ENCODE peak calls at places on chromosomes 3 and 15, in ten cellular contexts. Y is upper lobe of left lung, O is heart left ventricle, E is breast epithelium, T is brain microvascular endothelial cell, X is ovary, Q is BE2C, A is AG04450, M is transverse colon, F is thyroid gland. H is an unnamed sample. For H3K27me3, the result is how much of the 10 kb centered on the place peaks cover.

GRCh38 chr3:157082305-157082981 is 77.5 kb downstream of the CCNL1 start:
- DNase-seq in Y (no peak), O (no peak), E (no peak), T (peak), X (no peak), Q (no peak), A (no peak), M (no peak), F (no peak), H (peak)

GRCh38 chr3:43378066-43378935 is 92.0 kb downstream of the SNRK start:
- DNase-seq in Y (peak), O (no peak), E (no peak), T (peak), X (no peak), Q (peak), A (no peak), M (peak), F (peak), H (peak)

GRCh38 chr3:8988791-8989558 is 25.7 kb upstream of the RAD18 start:
- DNase-seq in Y (no peak), O (no peak), E (no peak), T (no peak), X (no peak), Q (no peak), A (no peak), M (no peak), F (no peak), H (no peak)

GRCh38 chr3:66297917-66298316 is 77.1 kb downstream of the SLC25A26 start:
- DNase-seq in Y (no peak), O (no peak), E (no peak), T (peak), X (no peak), Q (no peak), A (peak), M (no peak), F (peak), H (peak)

GRCh38 chr15:29677871-29678431 is 144.3 kb downstream of the TJP1 start:
- DNase-seq in Y (peak), O (no peak), E (no peak), T (no peak), X (no peak), Q (no peak), A (no peak), M (peak), F (no peak), H (no peak)

GRCh38 chr3:140188285-140188684 is 253.3 kb downstream of the CLSTN2 start:
- DNase-seq in Y (no peak), O (peak), E (no peak), T (no peak), X (no peak), Q (peak), A (no peak), M (no peak), F (peak), H (no peak)

GRCh38 chr3:17356581-17356980 is 385.9 kb downstream of the TBC1D5 start:
- DNase-seq in Y (no peak), O (no peak), E (no peak), T (no peak), X (no peak), Q (no peak), A (no peak), M (no peak), F (no peak), H (no peak)

GRCh38 chr15:88257311-88257901 is 867 bp upstream of the NTRK3 start:
- DNase-seq in Y (no peak), O (no peak), E (no peak), T (no peak), X (no peak), Q (peak), A (no peak), M (no peak), F (no peak), H (no peak)

GRCh38 chr15:74193305-74193718 is 9.3 kb downstream of the STRA6 start:
- DNase-seq in Y (no peak), O (no peak), E (no peak), T (peak), X (no peak), Q (peak), A (no peak), M (no peak), F (no peak), H (peak)

GRCh38 chr3:52333869-52334557 is 17.9 kb downstream of the DNAH1 start:
- DNase-seq in Y (no peak), O (no peak), E (no peak), T (no peak), X (no peak), Q (no peak), A (no peak), M (no peak), F (no peak), H (peak)

GRCh38 chr15:88375234-88375926 is 91.8 kb downstream of the MRPL46 start:
- DNase-seq in Y (no peak), O (no peak), E (no peak), T (peak), X (no peak), Q (no peak), A (peak), M (no peak), F (no peak), H (peak)

GRCh38 chr3:150861851-150862250 is 43.4 kb downstream of the MINDY4B start:
- DNase-seq in Y (no peak), O (no peak), E (no peak), T (no peak), X (no peak), Q (no peak), A (no peak), M (no peak), F (no peak), H (no peak)

GRCh38 chr3:99869621-99870020 is 52.0 kb downstream of the CMSS1 start:
- DNase-seq in Y (no peak), O (no peak), E (no peak), T (no peak), X (peak), Q (no peak), A (no peak), M (no peak), F (no peak), H (no peak)

GRCh38 chr3:16090013-16090412 is 84.5 kb upstream of the GALNT15 start:
- DNase-seq in Y (no peak), O (no peak), E (no peak), T (peak), X (no peak), Q (no peak), A (peak), M (no peak), F (no peak), H (peak)

GRCh38 chr3:139225551-139225950 is 118.3 kb upstream of the MRPS22 start:
- DNase-seq in Y (no peak), O (no peak), E (no peak), T (no peak), X (no peak), Q (no peak), A (no peak), M (no peak), F (no peak), H (no peak)

GRCh38 chr3:171757377-171758034 is 52.8 kb downstream of the PLD1 start:
- DNase-seq in Y (no peak), O (no peak), E (no peak), T (no peak), X (no peak), Q (no peak), A (no peak), M (no peak), F (no peak), H (peak)

GRCh38 chr3:127406309-127407025 is 118.6 kb upstream of the PRR20G start:
- DNase-seq in Y (peak), O (no peak), E (peak), T (no peak), X (no peak), Q (no peak), A (no peak), M (peak), F (no peak), H (peak)

GRCh38 chr3:106428565-106428994 is 559.8 kb upstream of the CBLB start:
- DNase-seq in Y (no peak), O (peak), E (no peak), T (peak), X (peak), Q (no peak), A (peak), M (peak), F (no peak), H (peak)

GRCh38 chr15:92883643-92884458 is 16.3 kb upstream of the CHD2 start:
- DNase-seq in Y (no peak), O (no peak), E (no peak), T (no peak), X (no peak), Q (no peak), A (no peak), M (no peak), F (no peak), H (peak)

GRCh38 chr3:48268381-48268935 is 27.6 kb downstream of the ZNF589 start:
- DNase-seq in Y (no peak), O (no peak), E (peak), T (no peak), X (no peak), Q (no peak), A (no peak), M (peak), F (no peak), H (peak)

GRCh38 chr3:161348791-161349400 is 22.4 kb downstream of the SPTSSB start:
- DNase-seq in Y (no peak), O (no peak), E (no peak), T (peak), X (no peak), Q (no peak), A (no peak), M (no peak), F (no peak), H (peak)

GRCh38 chr3:160564205-160564922 is 1.0 kb downstream of the KPNA4 start:
- DNase-seq in Y (peak), O (peak), E (no peak), T (no peak), X (no peak), Q (peak), A (no peak), M (peak), F (peak), H (no peak)

GRCh38 chr3:55723653-55724406 is 236.7 kb upstream of the WNT5A start:
- DNase-seq in Y (no peak), O (no peak), E (no peak), T (no peak), X (no peak), Q (peak), A (no peak), M (no peak), F (no peak), H (no peak)

GRCh38 chr15:83372434-83372873 is 74.7 kb upstream of the SH3GL3 start:
- DNase-seq in Y (no peak), O (no peak), E (no peak), T (no peak), X (no peak), Q (no peak), A (no peak), M (no peak), F (no peak), H (peak)

GRCh38 chr3:177234121-177234520 is 36.8 kb upstream of the TBL1XR1 start:
- DNase-seq in Y (no peak), O (no peak), E (no peak), T (no peak), X (no peak), Q (no peak), A (no peak), M (no peak), F (no peak), H (no peak)

GRCh38 chr15:43911235-43911661 is 84.4 kb downstream of the WDR76 start:
- DNase-seq in Y (no peak), O (peak), E (no peak), T (peak), X (no peak), Q (no peak), A (peak), M (no peak), F (peak), H (peak)

GRCh38 chr3:53114011-53114400 is 16.2 kb downstream of the RFT1 start:
- DNase-seq in Y (peak), O (peak), E (peak), T (peak), X (peak), Q (peak), A (no peak), M (peak), F (peak), H (peak)

DNA sequence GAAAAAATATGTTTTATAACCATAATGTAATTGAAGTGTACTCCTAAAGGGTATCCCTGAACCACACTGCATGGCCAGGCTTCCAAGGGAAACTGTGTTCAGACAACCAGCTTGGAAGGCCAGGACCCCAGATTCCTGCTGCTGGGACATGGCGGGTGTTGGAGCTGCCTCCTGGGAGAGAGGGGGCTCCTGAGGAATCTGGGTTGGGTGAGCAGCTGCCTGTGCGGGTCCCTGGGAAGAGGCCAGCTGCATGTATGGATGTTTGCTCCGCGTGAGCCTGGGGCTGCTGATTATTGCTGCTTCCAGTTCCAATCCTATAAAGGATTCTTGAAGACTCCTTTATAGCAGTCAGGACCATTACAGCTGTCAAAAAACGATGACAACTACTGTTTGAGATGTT is 348.6 kb upstream of the ICE2 start:
- DNase-seq in Y (no peak), O (no peak), E (no peak), T (no peak), X (no peak), Q (no peak), A (no peak), M (no peak), F (no peak), H (no peak)
- TF ChIP-seq CTCF in Y (no peak), O (no peak), E (no peak), T (no peak), X (no peak), Q (no peak), A (no peak), M (no peak), F (no peak), H (no peak)

DNA sequence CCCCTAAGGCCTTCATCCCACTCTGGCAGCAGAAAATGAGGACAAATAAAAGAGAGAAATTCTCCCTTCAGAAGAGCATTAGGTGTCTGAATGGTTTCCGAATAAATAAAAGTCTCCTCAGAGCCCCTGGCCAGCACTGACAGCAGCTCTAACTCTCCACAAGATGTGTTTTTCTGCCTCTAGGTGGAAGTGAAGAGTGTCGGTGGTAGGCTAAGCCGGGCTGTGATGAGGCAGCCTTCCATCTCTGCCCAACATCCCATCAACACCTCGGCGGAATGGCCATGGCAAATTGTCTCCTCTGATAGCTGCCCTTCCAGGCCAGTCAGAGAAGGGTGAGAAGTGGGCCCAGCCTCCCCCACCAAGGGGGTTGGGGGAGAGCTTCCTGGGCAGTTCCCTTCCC is 6.3 kb upstream of the CACNA2D2 start:
- DNase-seq in Y (no peak), O (no peak), E (no peak), T (no peak), X (no peak), Q (no peak), A (no peak), M (no peak), F (no peak), H (no peak)
- H3K27me3 ChIP-seq in Y (under half), O (under half), E (under half), T (under half), X (under half), Q (under half), A (half or more), M (under half), F (under half), H (under half)

GRCh38 chr3:69385033-69385722 is 710 bp downstream of the FRMD4B start:
- DNase-seq in Y (no peak), O (no peak), E (no peak), T (no peak), X (no peak), Q (no peak), A (no peak), M (no peak), F (no peak), H (no peak)
- H3K4me3 ChIP-seq in Y (peak), O (peak), E (peak), T (peak), X (peak), Q (peak), A (no peak), M (peak), F (no peak), H (peak)

DNA sequence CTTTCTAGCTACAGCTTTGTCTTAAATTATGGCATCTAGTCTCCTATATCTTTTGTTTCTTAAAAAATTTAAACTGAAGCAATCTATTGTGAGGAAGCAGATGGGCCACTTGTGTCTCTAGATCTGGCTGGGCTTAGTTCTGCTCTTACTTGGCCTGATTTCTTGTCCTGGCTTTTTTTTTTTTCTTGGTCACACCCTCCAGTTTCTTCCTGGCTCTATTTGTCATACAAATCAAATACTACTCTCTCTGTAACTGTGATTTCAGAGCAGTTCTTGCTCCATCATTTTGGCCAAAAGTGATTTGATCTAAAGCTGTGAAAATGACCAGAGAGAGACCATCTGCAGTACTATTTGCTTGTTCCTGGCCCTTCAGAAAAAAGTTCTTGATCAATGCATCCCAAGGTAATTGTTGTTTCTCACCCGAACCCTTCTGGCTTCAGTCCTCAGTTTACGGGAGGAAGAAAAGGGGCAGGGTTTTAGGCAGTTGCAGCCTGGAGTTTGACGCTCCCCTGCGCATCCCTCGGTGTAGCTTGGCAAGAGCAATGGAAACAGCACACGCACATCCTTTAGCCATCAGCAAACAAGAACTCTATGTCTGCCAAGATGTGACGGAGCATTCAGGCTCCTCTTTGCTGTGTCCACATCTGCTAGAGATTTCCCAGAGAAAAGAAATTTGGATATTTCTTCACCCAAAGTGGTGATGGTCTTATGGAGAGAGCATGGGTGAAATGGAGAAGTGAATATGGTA is 31.6 kb downstream of the CHST2 start:
- DNase-seq in Y (no peak), O (peak), E (no peak), T (no peak), X (no peak), Q (no peak), A (no peak), M (no peak), F (no peak), H (peak)
- TF ChIP-seq CTCF in Y (no peak), O (no peak), E (no peak), T (no peak), X (no peak), Q (no peak), A (no peak), M (no peak), F (no peak), H (no peak)

GRCh38 chr3:46479021-46479420 is 14.3 kb upstream of the LTF start:
- DNase-seq in Y (no peak), O (no peak), E (peak), T (no peak), X (no peak), Q (no peak), A (no peak), M (no peak), F (no peak), H (no peak)

GRCh38 chr3:46479696-46480095 is 15.0 kb upstream of the LTF start:
- DNase-seq in Y (no peak), O (no peak), E (no peak), T (no peak), X (no peak), Q (no peak), A (no peak), M (no peak), F (no peak), H (no peak)

GRCh38 chr3:46482632-46483311 is 15.0 kb upstream of the RTP3 start:
- DNase-seq in Y (no peak), O (no peak), E (peak), T (peak), X (no peak), Q (no peak), A (no peak), M (no peak), F (no peak), H (peak)

GRCh38 chr3:46481636-46482035 is 16.1 kb upstream of the RTP3 start:
- DNase-seq in Y (no peak), O (no peak), E (no peak), T (no peak), X (no peak), Q (no peak), A (no peak), M (no peak), F (no peak), H (no peak)

GRCh38 chr3:46480481-46481195 is 15.9 kb upstream of the LTF start:
- DNase-seq in Y (no peak), O (no peak), E (peak), T (no peak), X (no peak), Q (no peak), A (no peak), M (no peak), F (no peak), H (no peak)
- H3K27me3 ChIP-seq in Y (under half), O (under half), E (under half), T (under half), X (under half), Q (under half), A (under half), M (under half), F (under half), H (under half)

DNA sequence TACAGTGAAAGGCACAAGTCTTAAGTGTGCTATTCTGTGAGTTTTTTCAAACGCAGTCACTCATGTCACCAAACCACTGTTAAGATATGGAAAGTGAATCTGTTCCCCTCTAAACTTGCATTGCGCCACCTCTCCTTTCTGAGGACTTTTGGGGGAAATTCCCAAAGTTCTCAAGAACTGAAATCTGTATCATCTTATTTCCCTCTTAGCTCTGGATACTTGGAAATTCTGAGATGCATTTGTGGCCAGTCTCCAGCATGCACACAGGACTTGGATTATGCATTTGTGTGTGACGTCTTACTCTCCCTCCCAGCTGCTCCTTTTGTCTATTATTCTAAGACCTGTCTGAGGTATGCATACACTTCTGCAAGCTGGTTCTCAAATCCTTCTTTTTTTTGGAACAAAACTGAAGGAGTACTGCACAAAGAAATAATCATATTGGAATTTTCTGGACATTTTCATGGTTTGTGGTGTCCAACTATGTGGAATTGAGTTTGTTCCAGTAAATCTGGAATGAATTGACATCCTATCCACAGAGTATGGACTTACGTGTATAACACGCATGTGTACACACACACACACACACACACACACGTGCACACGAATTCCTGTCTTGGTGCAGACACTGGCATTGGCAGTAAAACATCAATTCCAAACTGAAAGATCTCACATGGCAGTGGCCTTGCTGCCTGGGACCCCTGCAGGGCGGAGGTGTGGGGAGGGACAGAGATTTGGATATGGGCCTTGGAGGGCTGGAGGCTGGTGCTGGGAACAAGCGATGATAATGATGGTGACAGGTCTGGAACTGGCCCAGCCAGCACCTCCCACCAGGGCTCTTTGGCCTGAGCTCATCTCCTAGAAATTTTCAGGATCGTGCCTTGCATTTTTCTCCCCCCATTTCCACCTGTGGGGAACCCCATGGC is 8.2 kb upstream of the LCTL start:
- DNase-seq in Y (no peak), O (peak), E (no peak), T (no peak), X (no peak), Q (no peak), A (peak), M (no peak), F (no peak), H (no peak)
- H3K4me3 ChIP-seq in Y (no peak), O (no peak), E (no peak), T (no peak), X (no peak), Q (no peak), A (no peak), M (no peak), F (no peak), H (no peak)

GRCh38 chr15:65945616-65946015 is 76.3 kb downstream of the RAB11A start:
- DNase-seq in Y (no peak), O (no peak), E (no peak), T (no peak), X (no peak), Q (no peak), A (no peak), M (no peak), F (no peak), H (no peak)
- TF ChIP-seq CTCF in Y (no peak), O (no peak), E (no peak), T (peak), X (no peak), Q (no peak), A (no peak), M (no peak), F (no peak), H (no peak)